ENCODE peak calls at places on chromosome 12, in five cellular contexts. D is DMS79, A is HCEC 1CT, S is neural crest cell, P is kidney. G is an unnamed sample.

GRCh38 chr12:29158364-29158763 is 9.3 kb downstream of the FAR2 start:
- DNase-seq in D (no peak), A (no peak), S (no peak), P (no peak), G (no peak)

GRCh38 chr12:6026998-6027397 is 81.9 kb upstream of the ANO2 start:
- DNase-seq in P (no peak), A (no peak), D (no peak), S (no peak), G (no peak)

GRCh38 chr12:82069931-82070514 is 288.2 kb downstream of the CCDC59 start:
- DNase-seq in D (no peak), S (no peak), P (no peak), A (no peak), G (no peak)

GRCh38 chr12:68918960-68919359 is 14.0 kb downstream of the CPM start:
- DNase-seq in A (no peak), D (no peak), S (no peak), P (no peak), G (no peak)

GRCh38 chr12:59182660-59183455 is 262.6 kb upstream of the LRIG3 start:
- DNase-seq in S (no peak), P (no peak), A (no peak), D (no peak), G (no peak)

GRCh38 chr12:131557310-131557709 is 153.6 kb upstream of the SFSWAP start:
- DNase-seq in D (no peak), P (no peak), A (no peak), S (no peak), G (no peak)

GRCh38 chr12:54053625-54054441 is at the start of gene HOXC4:
- DNase-seq in P (no peak), S (no peak), A (no peak), D (no peak), G (no peak)

GRCh38 chr12:92186038-92186470 is 40.4 kb upstream of the BTG1 start:
- DNase-seq in A (no peak), S (no peak), P (no peak), D (no peak), G (no peak)

GRCh38 chr12:112664569-112664968 is 127.0 kb upstream of the RPH3A start:
- DNase-seq in D (no peak), A (no peak), S (peak), P (no peak), G (no peak)

GRCh38 chr12:26870491-26871419 is 37.8 kb upstream of the ITPR2 start:
- DNase-seq in P (no peak), D (peak), A (peak), S (no peak), G (no peak)

GRCh38 chr12:111238075-111238734 is 130.7 kb downstream of the PHETA1 start:
- DNase-seq in A (no peak), S (no peak), P (no peak), D (no peak), G (no peak)

GRCh38 chr12:23640754-23641153 is 308.7 kb downstream of the SOX5 start:
- DNase-seq in P (no peak), D (no peak), S (no peak), A (no peak), G (no peak)

GRCh38 chr12:119803391-119803791 is 73.7 kb downstream of the CIT start:
- DNase-seq in A (no peak), S (peak), D (no peak), P (no peak), G (no peak)

GRCh38 chr12:119602695-119603094 is 9.1 kb downstream of the TMEM233 start:
- DNase-seq in D (no peak), P (no peak), S (no peak), A (no peak), G (no peak)

GRCh38 chr12:51904951-51905471 is 2.3 kb upstream of the ACVRL1 start:
- DNase-seq in S (no peak), D (no peak), P (peak), A (peak), G (peak)

GRCh38 chr12:57738661-57739237 is at the start of gene AGAP2:
- DNase-seq in A (no peak), S (peak), P (no peak), D (no peak), G (no peak)

GRCh38 chr12:75735853-75736252 is 224.4 kb upstream of the KRR1 start:
- DNase-seq in S (no peak), D (no peak), P (peak), A (no peak), G (no peak)

GRCh38 chr12:131860472-131861260 is 32.5 kb downstream of the MMP17 start:
- DNase-seq in P (peak), A (peak), D (peak), S (no peak), G (no peak)

GRCh38 chr12:5244513-5244972 is 187.4 kb upstream of the NTF3 start:
- DNase-seq in P (no peak), D (no peak), S (no peak), A (no peak), G (no peak)

GRCh38 chr12:69466867-69467266 is 3.3 kb upstream of the FRS2 start:
- DNase-seq in D (no peak), S (no peak), P (no peak), A (no peak), G (no peak)

GRCh38 chr12:52687527-52688385 is 7.5 kb upstream of the KRT1 start:
- DNase-seq in S (no peak), P (no peak), D (peak), A (no peak), G (no peak)

GRCh38 chr12:120538281-120539156 is 4.4 kb downstream of the RNF10 start:
- DNase-seq in D (peak), S (no peak), A (peak), P (no peak), G (no peak)

GRCh38 chr12:113221997-113222729 is 899 bp downstream of the TPCN1 start:
- DNase-seq in D (no peak), S (no peak), P (peak), A (no peak), G (no peak)

GRCh38 chr12:76033116-76034001 is 1.8 kb upstream of the PHLDA1 start:
- DNase-seq in D (no peak), S (no peak), P (no peak), A (peak), G (no peak)

GRCh38 chr12:80504389-80505153 is 60.5 kb downstream of the PTPRQ start:
- DNase-seq in S (no peak), P (no peak), D (no peak), A (peak), G (no peak)

GRCh38 chr12:112602150-112602549 is 183.4 kb downstream of the PTPN11 start:
- DNase-seq in P (no peak), A (no peak), S (no peak), D (peak), G (no peak)

GRCh38 chr12:88308825-88309224 is 166.7 kb downstream of the TMTC3 start:
- DNase-seq in P (no peak), S (no peak), A (peak), D (no peak), G (no peak)

GRCh38 chr12:5433840-5434646 is 2.1 kb downstream of the NTF3 start:
- DNase-seq in P (no peak), A (no peak), D (no peak), S (no peak), G (no peak)

GRCh38 chr12:52907092-52907810 is 2.4 kb upstream of the KRT8 start:
- DNase-seq in S (no peak), D (peak), P (peak), A (no peak), G (no peak)

GRCh38 chr12:9906888-9907287 is 25.3 kb downstream of the CLEC2A start:
- DNase-seq in A (no peak), S (no peak), D (no peak), P (no peak), G (no peak)

GRCh38 chr12:21346542-21347205 is 12.0 kb upstream of the SLCO1A2 start:
- DNase-seq in D (no peak), A (no peak), P (no peak), S (no peak), G (no peak)

GRCh38 chr12:38155526-38156496 is 160.8 kb upstream of the ALG10B start:
- DNase-seq in P (peak), S (no peak), D (no peak), A (no peak), G (no peak)

GRCh38 chr12:54338682-54339296 is 13.9 kb downstream of the COPZ1 start:
- DNase-seq in P (no peak), S (no peak), D (no peak), A (no peak), G (no peak)

GRCh38 chr12:50004696-50005095 is 20.6 kb downstream of the RACGAP1 start:
- DNase-seq in S (no peak), D (no peak), A (no peak), P (no peak), G (no peak)

GRCh38 chr12:93616584-93617101 is 44.2 kb downstream of the SOCS2 start:
- DNase-seq in P (no peak), A (peak), S (no peak), D (no peak), G (no peak)

GRCh38 chr12:15778126-15778525 is 11.1 kb downstream of the EPS8 start:
- DNase-seq in S (no peak), A (peak), D (no peak), P (no peak), G (no peak)

G was measured in ascending aorta.